ENCODE peak calls at places on chromosomes 4 and X, in four cellular contexts. R, Y, N and W are unnamed samples.

GRCh38 chrX:43822015-43822414 is 60.2 kb downstream of the MAOB start:
- DNase-seq in R (no peak), Y (no peak), N (no peak), W (no peak)

GRCh38 chrX:154046262-154046771 is 26.6 kb upstream of the IRAK1 start:
- DNase-seq in R (peak; percentile 48), Y (peak; percentile 31), N (no peak), W (no peak)

GRCh38 chr4:3822230-3822947 is 56.2 kb downstream of the ADRA2C start:
- DNase-seq in R (no peak), Y (no peak), N (no peak), W (no peak)

GRCh38 chrX:29690061-29690460 is 525.3 kb upstream of the MAGEB2 start:
- DNase-seq in R (no peak), Y (no peak), N (no peak), W (no peak)

GRCh38 chr4:1033840-1034551 is 22.6 kb downstream of the FGFRL1 start:
- DNase-seq in R (no peak), Y (no peak), N (no peak), W (no peak)

GRCh38 chr4:109334596-109335105 is 32.2 kb upstream of the COL25A1 start:
- DNase-seq in R (no peak), Y (no peak), N (no peak), W (no peak)

GRCh38 chr4:153142700-153143438 is 61.4 kb upstream of the TRIM2 start:
- DNase-seq in R (no peak), Y (peak; percentile 35), N (peak; percentile 62), W (peak; percentile 56)

GRCh38 chrX:147958316-147958715 is 22.8 kb upstream of the FMR1NB start:
- DNase-seq in R (peak; percentile 2), Y (no peak), N (peak; percentile 55), W (no peak)

GRCh38 chrX:17432158-17432557 is 57.2 kb downstream of the NHS start:
- DNase-seq in R (no peak), Y (no peak), N (no peak), W (no peak)

GRCh38 chr4:99987681-99988080 is 37.6 kb upstream of the H2AZ1 start:
- DNase-seq in R (no peak), Y (no peak), N (no peak), W (no peak)

GRCh38 chrX:72030431-72030830 is 101.3 kb downstream of the RTL5 start:
- DNase-seq in R (no peak), Y (no peak), N (no peak), W (no peak)

GRCh38 chr4:122785099-122785498 is 41.5 kb upstream of the FGF2 start:
- DNase-seq in R (no peak), Y (no peak), N (no peak), W (no peak)

GRCh38 chrX:21756785-21757529 is 959 bp downstream of the SMPX start:
- DNase-seq in R (no peak), Y (peak; percentile 46), N (no peak), W (no peak)

GRCh38 chr4:153137168-153137567 is 67.1 kb upstream of the TRIM2 start:
- DNase-seq in R (no peak), Y (no peak), N (peak; percentile 47), W (no peak)

GRCh38 chr4:128861856-128862518 is 52.5 kb downstream of the JADE1 start:
- DNase-seq in R (no peak), Y (no peak), N (no peak), W (no peak)

GRCh38 chr4:182748283-182748682 is 168.9 kb downstream of the DCTD start:
- DNase-seq in R (no peak), Y (no peak), N (no peak), W (no peak)

GRCh38 chr4:99863-100262 is 24.4 kb upstream of the ZNF718 start:
- DNase-seq in R (no peak), Y (no peak), N (no peak), W (no peak)

GRCh38 chr4:71383984-71384383 is 45.2 kb downstream of the SLC4A4 start:
- DNase-seq in R (no peak), Y (no peak), N (no peak), W (no peak)

GRCh38 chrX:50779694-50780093 is 34.3 kb downstream of the SHROOM4 start:
- DNase-seq in R (no peak), Y (no peak), N (no peak), W (no peak)

GRCh38 chrX:17377795-17378194 is 2.8 kb downstream of the NHS start:
- DNase-seq in R (no peak), Y (no peak), N (peak; percentile 9), W (no peak)

GRCh38 chr4:117134386-117134785 is 49.0 kb upstream of the TRAM1L1 start:
- DNase-seq in R (peak; percentile 60), Y (no peak), N (peak; percentile 29), W (no peak)

GRCh38 chr4:71377561-71377960 is 38.7 kb downstream of the SLC4A4 start:
- DNase-seq in R (peak; percentile 74), Y (no peak), N (no peak), W (no peak)

GRCh38 chrX:66005832-66006449 is 33.9 kb downstream of the VSIG4 start:
- DNase-seq in R (no peak), Y (no peak), N (no peak), W (no peak)

GRCh38 chr4:31194823-31195222 is 474.7 kb downstream of the PCDH7 start:
- DNase-seq in R (no peak), Y (no peak), N (no peak), W (no peak)

GRCh38 chr4:37936889-37937498 is 23.2 kb upstream of the PTTG2 start:
- DNase-seq in R (no peak), Y (peak; percentile 96), N (no peak), W (no peak)

DNA sequence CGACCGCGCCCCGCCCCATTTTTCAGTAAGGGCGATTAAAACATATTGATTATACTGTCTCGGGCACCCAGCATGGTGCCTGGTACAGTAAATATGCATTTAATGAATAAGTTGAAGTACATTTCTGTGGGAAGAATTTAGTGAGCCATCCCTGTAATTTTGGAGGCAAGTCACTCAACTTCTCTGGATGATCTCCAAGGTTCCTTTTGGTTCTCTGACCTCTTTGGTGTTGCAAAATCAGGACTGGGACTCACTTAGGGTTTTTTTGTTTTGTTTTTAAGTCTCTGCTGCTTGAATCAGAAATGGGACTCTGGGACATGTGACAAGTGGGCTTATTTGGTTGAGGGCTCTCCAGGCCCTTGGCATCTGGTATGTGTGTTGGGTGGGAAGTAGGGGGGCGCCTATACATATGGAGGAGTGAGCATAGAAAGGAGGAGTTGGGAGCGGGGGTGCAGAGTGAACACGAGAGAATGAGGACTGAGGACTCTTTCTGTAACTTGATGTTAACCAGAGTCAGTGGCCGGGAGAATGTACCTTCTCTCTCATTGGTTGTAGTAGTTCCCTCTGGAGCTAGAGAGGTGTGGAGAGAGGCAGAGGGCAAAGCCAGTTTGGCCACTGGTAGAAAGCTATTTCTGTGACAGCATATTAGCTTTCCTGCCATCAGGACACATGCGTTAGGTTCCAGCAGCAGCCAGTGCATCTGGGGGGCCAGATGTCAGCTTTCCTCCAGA is 1.9 kb downstream of the ARHGAP10 start:
- DNase-seq in R (no peak), Y (peak; percentile 85), N (no peak), W (no peak)
- TF ChIP-seq CTCF in R (no peak), Y (no peak), N (no peak), W (no peak)

GRCh38 chr4:86482851-86483490 is 111.1 kb upstream of the PTPN13 start:
- DNase-seq in R (no peak), Y (no peak), N (no peak), W (no peak)
- H3K27ac ChIP-seq in R (no peak overlapping the region), Y (no peak overlapping the region), N (no peak overlapping the region), W (no peak overlapping the region)

GRCh38 chr4:147724468-147725201 is 7.3 kb upstream of the ARHGAP10 start:
- DNase-seq in R (no peak), Y (no peak), N (no peak), W (no peak)

GRCh38 chr4:147723316-147723715 is 8.6 kb upstream of the ARHGAP10 start:
- DNase-seq in R (no peak), Y (peak; percentile 30), N (no peak), W (no peak)

GRCh38 chr4:147730333-147730732 is 1.6 kb upstream of the ARHGAP10 start:
- DNase-seq in R (no peak), Y (no peak), N (no peak), W (no peak)

GRCh38 chr4:147725673-147726072 is 6.2 kb upstream of the ARHGAP10 start:
- DNase-seq in R (no peak), Y (no peak), N (no peak), W (no peak)

GRCh38 chr4:147727476-147728028 is 4.3 kb upstream of the ARHGAP10 start:
- DNase-seq in R (no peak), Y (no peak), N (no peak), W (no peak)
- H3K27me3 ChIP-seq in R (no peaks in the 10 kb centered on the region), Y (no peaks in the 10 kb centered on the region), N (no peaks in the 10 kb centered on the region), W (no peaks in the 10 kb centered on the region)

GRCh38 chr4:41571422-41571821 is 33.5 kb downstream of the LIMCH1 start:
- DNase-seq in R (no peak), Y (no peak), N (no peak), W (no peak)

GRCh38 chr4:41573458-41574129 is 35.6 kb downstream of the LIMCH1 start:
- DNase-seq in R (no peak), Y (no peak), N (no peak), W (no peak)

GRCh38 chr4:41572414-41572986 is 34.5 kb downstream of the LIMCH1 start:
- DNase-seq in R (no peak), Y (no peak), N (no peak), W (no peak)

GRCh38 chr4:41567186-41567585 is 29.2 kb downstream of the LIMCH1 start:
- DNase-seq in R (no peak), Y (no peak), N (no peak), W (no peak)

GRCh38 chr4:41569957-41570356 is 32.0 kb downstream of the LIMCH1 start:
- DNase-seq in R (no peak), Y (peak; percentile 75), N (no peak), W (no peak)
- TF ChIP-seq CTCF in R (no peak), Y (no peak), N (no peak), W (no peak)

GRCh38 chr4:85684676-85685075 is 209.7 kb downstream of the ARHGAP24 start:
- DNase-seq in R (no peak), Y (no peak), N (no peak), W (no peak)

GRCh38 chr4:85682391-85682790 is 207.4 kb downstream of the ARHGAP24 start:
- DNase-seq in R (no peak), Y (no peak), N (no peak), W (no peak)

GRCh38 chr4:85686398-85686797 is 211.4 kb downstream of the ARHGAP24 start:
- DNase-seq in R (no peak), Y (no peak), N (no peak), W (no peak)

GRCh38 chr4:85677286-85677685 is 202.3 kb downstream of the ARHGAP24 start:
- DNase-seq in R (no peak), Y (no peak), N (no peak), W (no peak)

GRCh38 chr4:85681194-85681803 is 206.3 kb downstream of the ARHGAP24 start:
- DNase-seq in R (peak; percentile 34), Y (peak; percentile 30), N (no peak), W (no peak)
- H3K27ac ChIP-seq in R (no peak overlapping the region), Y (peak overlapping the region; percentile 11), N (no peak overlapping the region), W (no peak overlapping the region)

GRCh38 chr4:4853371-4853823 is 6.1 kb upstream of the MSX1 start:
- DNase-seq in R (no peak), Y (no peak), N (no peak), W (no peak)

GRCh38 chr4:4853921-4854648 is 5.4 kb upstream of the MSX1 start:
- DNase-seq in R (no peak), Y (no peak), N (no peak), W (no peak)

GRCh38 chr4:4851081-4851480 is 8.4 kb upstream of the MSX1 start:
- DNase-seq in R (no peak), Y (no peak), N (no peak), W (no peak)

GRCh38 chr4:4852591-4853362 is 6.7 kb upstream of the MSX1 start:
- DNase-seq in R (peak; percentile 37), Y (no peak), N (no peak), W (no peak)

GRCh38 chr4:4851906-4852305 is 7.6 kb upstream of the MSX1 start:
- DNase-seq in R (no peak), Y (no peak), N (no peak), W (no peak)
- H3K27me3 ChIP-seq in R (peaks cover 41% of the 10 kb centered on the region), Y (peaks cover 72% of the 10 kb centered on the region), N (peaks cover 18% of the 10 kb centered on the region), W (peaks cover 84% of the 10 kb centered on the region)